ENCODE peak calls at places on chromosomes 4 and X, in four cellular contexts. B, W, Y and O are unnamed samples.
A peak's percentile ranks its signal among the peaks of the same experiment; 100 is the strongest.

GRCh38 chr4:146957252-146957651 is 11.6 kb upstream of the TTC29 start:
- DNase-seq in B (peak; percentile 85), W (no peak), Y (no peak), O (no peak)

GRCh38 chr4:3416821-3417221 is 24.9 kb upstream of the HGFAC start:
- DNase-seq in W (no peak), B (no peak), Y (no peak), O (no peak)

GRCh38 chrX:2457289-2458133 is 43.3 kb downstream of the DHRSX start:
- DNase-seq in W (peak; percentile 39), B (no peak), Y (no peak), O (no peak)

GRCh38 chr4:107809236-107809635 is 15.5 kb upstream of the SGMS2 start:
- DNase-seq in Y (no peak), B (no peak), W (no peak), O (no peak)

GRCh38 chrX:155065035-155065734 is 5.8 kb downstream of the CMC4 start:
- DNase-seq in Y (no peak), W (no peak), B (peak; percentile 49), O (no peak)

GRCh38 chrX:805988-806387 is 175.4 kb downstream of the SHOX start:
- DNase-seq in Y (no peak), W (no peak), B (no peak), O (no peak)

GRCh38 chrX:135170468-135170867 is 730 bp downstream of the CT55 start:
- DNase-seq in W (peak; percentile 11), Y (no peak), B (no peak), O (no peak)

GRCh38 chr4:48058620-48059530 is 42.3 kb downstream of the NIPAL1 start:
- DNase-seq in Y (no peak), B (no peak), W (no peak), O (no peak)

GRCh38 chr4:99734583-99735322 is 77.1 kb upstream of the C4orf54 start:
- DNase-seq in B (no peak), Y (no peak), W (no peak), O (no peak)

GRCh38 chrX:131675596-131676194 is 131.8 kb downstream of the OR13H1 start:
- DNase-seq in B (peak; percentile 1), Y (no peak), W (peak; percentile 41), O (no peak)

GRCh38 chr4:118265312-118266144 is 87.3 kb downstream of the PRSS12 start:
- DNase-seq in Y (no peak), B (no peak), W (no peak), O (no peak)

GRCh38 chr4:80471701-80472100 is 136.2 kb downstream of the CFAP299 start:
- DNase-seq in B (peak; percentile 67), Y (no peak), W (no peak), O (no peak)

GRCh38 chrX:47802589-47802988 is 34.1 kb upstream of the ZNF81 start:
- DNase-seq in W (no peak), Y (no peak), B (peak; percentile 8), O (no peak)

GRCh38 chrX:21932277-21932996 is 8.1 kb upstream of the SMS start:
- DNase-seq in W (no peak), Y (no peak), B (peak; percentile 97), O (no peak)

GRCh38 chrX:103741879-103742278 is 31.2 kb downstream of the TMEM31 start:
- DNase-seq in W (no peak), Y (no peak), B (no peak), O (no peak)

GRCh38 chr4:26806331-26806730 is 54.3 kb upstream of the STIM2 start:
- DNase-seq in B (peak; percentile 29), W (no peak), Y (no peak), O (no peak)

GRCh38 chr4:118740869-118741268 is 55.7 kb downstream of the METTL14 start:
- DNase-seq in B (no peak), Y (no peak), W (peak; percentile 16), O (no peak)

GRCh38 chr4:173801876-173802713 is 272.1 kb upstream of the HAND2 start:
- DNase-seq in B (peak; percentile 15), W (no peak), Y (no peak), O (no peak)

GRCh38 chrX:29143356-29143755 is 556.1 kb downstream of the IL1RAPL1 start:
- DNase-seq in W (no peak), Y (no peak), B (peak; percentile 64), O (no peak)

GRCh38 chr4:168208957-168209614 is 109.5 kb downstream of the DDX60 start:
- DNase-seq in W (no peak), B (no peak), Y (no peak), O (no peak)

GRCh38 chrX:19743386-19743785 is 144.0 kb downstream of the SH3KBP1 start:
- DNase-seq in B (no peak), Y (peak; percentile 70), W (no peak), O (no peak)
- TF ChIP-seq CHD1 in B (no peak), Y (no peak), W (no peak), O (no peak)

DNA sequence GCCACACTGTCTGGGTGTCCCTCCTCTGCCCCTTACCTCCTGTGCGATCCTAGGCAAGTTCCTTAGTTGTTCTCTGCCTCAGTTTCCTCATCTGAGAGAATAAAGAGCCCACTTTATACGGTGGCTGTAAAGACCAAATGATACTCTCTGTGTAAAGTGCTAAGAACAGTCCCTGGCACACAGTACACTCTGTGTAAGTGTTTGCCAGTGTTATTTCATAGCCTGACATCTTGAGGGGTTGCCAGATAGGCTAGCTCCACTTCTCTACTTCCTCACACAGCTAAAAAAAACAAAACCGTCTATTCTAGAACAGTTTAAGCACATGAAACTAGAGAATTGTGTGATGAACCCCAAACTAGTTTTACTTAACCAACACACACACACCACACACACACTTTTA is 17.1 kb downstream of the SPON2 start:
- DNase-seq in W (no peak), B (no peak), Y (no peak), O (no peak)
- TF ChIP-seq CHD1 in W (no peak), B (no peak), Y (no peak), O (no peak)

GRCh38 chrX:119272882-119273806 is 37.1 kb downstream of the PGRMC1 start:
- DNase-seq in B (peak; percentile 21), W (no peak), Y (no peak), O (peak; percentile 71)
- TF ChIP-seq CHD1 in B (no peak), W (no peak), Y (no peak), O (no peak)

DNA sequence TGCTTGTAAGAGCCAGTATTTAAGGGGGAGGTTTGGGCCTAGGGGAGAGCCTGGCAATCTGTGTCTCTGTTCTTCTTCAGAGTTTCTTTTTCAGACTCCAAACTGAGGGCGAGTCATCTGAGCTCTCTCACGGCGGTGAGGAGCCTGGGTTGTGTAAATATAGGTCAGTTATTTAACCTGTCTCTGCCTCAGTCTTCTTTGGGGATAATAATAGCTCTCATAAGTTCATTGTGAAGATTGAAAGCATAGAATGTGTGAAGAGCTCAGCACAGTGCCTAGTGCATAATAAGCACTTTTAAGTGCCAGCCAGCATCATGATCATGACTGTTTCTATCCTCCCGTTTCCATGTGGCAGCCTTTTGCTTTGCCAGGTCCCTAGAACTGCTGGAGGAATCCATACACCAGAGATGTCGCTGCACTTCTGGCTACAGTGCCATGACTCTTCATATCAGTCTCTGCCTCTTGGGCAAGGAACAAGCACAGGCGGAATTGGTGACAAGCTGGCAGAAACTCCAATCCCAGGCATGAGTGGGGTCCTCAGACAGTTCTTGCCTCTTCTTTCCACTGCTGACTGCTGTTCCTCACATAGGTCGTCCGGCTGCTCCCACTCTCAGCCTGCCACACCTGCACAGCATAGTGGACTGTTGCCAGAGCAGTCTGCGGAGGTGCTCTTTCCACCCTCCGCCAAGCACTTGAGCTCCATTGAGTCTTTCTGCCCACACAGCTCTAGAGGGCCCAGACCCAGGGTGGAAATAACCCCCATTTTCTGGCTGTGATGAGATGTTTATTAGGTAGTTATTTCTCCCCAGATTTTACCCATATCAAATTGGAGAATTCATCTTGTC is 103.7 kb upstream of the MAML3 start:
- DNase-seq in Y (no peak), W (no peak), B (peak; percentile 72), O (no peak)
- TF ChIP-seq CHD1 in Y (no peak), W (no peak), B (no peak), O (no peak)

DNA sequence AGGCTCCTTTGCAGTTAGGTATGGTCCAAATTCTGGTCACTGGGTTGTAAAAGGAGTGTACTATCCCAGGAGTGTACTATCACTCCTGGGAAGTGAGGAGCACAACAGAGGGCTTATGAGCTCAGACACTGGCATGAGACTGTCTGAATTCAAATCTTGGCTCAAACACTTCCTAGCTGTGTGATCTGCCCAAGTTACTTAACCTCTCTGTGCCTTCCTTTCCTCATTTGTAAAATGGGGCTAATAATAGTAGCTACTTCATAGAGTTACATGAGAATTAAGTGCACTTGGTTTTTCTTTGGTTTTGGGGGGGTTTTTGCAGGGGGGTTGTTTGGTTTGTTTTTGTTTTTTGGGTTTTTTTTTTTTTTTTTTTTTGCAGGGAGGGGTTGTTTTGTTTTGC is 152.0 kb downstream of the BCOR start:
- DNase-seq in Y (no peak), W (no peak), B (no peak), O (no peak)
- TF ChIP-seq CHD1 in Y (no peak), W (no peak), B (no peak), O (no peak)

DNA sequence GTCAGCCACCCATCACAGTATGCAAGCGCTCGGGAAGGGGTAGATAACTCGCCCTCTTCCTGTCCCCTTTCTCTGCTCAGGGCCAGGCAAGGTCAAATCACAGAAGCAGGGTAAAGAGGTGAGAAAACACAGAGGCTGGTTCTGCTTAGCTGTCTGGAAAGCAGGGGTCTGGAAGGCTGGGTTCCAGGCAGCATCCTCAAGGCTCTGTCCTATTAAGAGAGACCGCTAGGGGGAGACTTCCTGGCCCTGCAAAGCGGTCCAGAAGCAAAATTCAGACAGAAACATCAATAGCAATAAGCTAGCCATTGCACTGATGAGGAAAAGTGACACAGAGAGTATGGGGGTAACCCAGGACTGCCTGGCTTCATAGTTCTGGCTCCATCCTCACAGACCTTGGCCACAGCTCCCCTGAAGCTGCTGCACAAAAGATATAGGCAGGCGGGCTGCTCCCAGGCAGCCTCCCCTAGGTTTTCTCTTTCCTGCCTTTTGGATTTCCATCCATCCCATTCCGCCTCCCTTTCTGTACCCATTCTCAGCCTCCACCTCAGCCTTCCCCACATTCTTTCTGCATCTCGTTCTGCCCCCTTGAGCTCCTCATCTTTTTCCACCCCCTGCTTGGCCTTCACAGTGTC is 308.5 kb downstream of the EVC2 start:
- DNase-seq in Y (no peak), B (peak; percentile 38), W (peak; percentile 63), O (peak; percentile 49)
- TF ChIP-seq CHD1 in Y (no peak), B (no peak), W (no peak), O (no peak)

GRCh38 chrX:13693341-13693871 is 4.5 kb downstream of the RAB9A start:
- DNase-seq in B (no peak), W (no peak), Y (no peak), O (no peak)

GRCh38 chrX:13694983-13695382 is 6.1 kb downstream of the RAB9A start:
- DNase-seq in W (no peak), Y (no peak), B (no peak), O (no peak)

GRCh38 chrX:13695601-13696115 is 6.7 kb downstream of the RAB9A start:
- DNase-seq in B (no peak), W (no peak), Y (no peak), O (no peak)

GRCh38 chrX:13692771-13693231 is 3.9 kb downstream of the RAB9A start:
- DNase-seq in B (no peak), W (no peak), Y (no peak), O (no peak)

GRCh38 chrX:13694359-13694758 is 5.4 kb downstream of the RAB9A start:
- DNase-seq in Y (no peak), W (no peak), B (no peak), O (no peak)
- TF ChIP-seq CHD1 in Y (no peak), W (no peak), B (no peak), O (no peak)